ENCODE peak calls at places on chromosomes 12 and 14, in six cellular contexts. P, Q, M, H, J and X are unnamed samples.
A peak's percentile ranks its signal among the peaks of the same experiment; 100 is the strongest.

GRCh38 chr12:4006743-4007142 is 133.5 kb upstream of the PARP11 start:
- DNase-seq in Q (no peak), J (no peak), M (no peak), H (peak; percentile 67), P (no peak), X (no peak)

GRCh38 chr12:47414511-47414910 is 291.3 kb downstream of the RPAP3 start:
- DNase-seq in H (no peak), J (no peak), Q (no peak), M (no peak), P (no peak), X (no peak)

GRCh38 chr12:113788020-113788856 is 177.9 kb downstream of the RBM19 start:
- DNase-seq in Q (peak; percentile 33), J (peak; percentile 76), M (no peak), P (peak; percentile 70), H (no peak), X (no peak)

GRCh38 chr14:52298795-52299194 is 15.3 kb upstream of the PTGER2 start:
- DNase-seq in M (no peak), Q (no peak), P (no peak), J (no peak), H (no peak), X (no peak)

GRCh38 chr12:30828686-30829085 is 73.9 kb upstream of the CAPRIN2 start:
- DNase-seq in J (no peak), Q (no peak), M (no peak), P (no peak), H (peak; percentile 90), X (no peak)

GRCh38 chr14:95545769-95546168 is 10.9 kb downstream of the GLRX5 start:
- DNase-seq in P (peak; percentile 86), M (no peak), H (peak; percentile 93), J (peak; percentile 90), Q (peak; percentile 84), X (no peak)

GRCh38 chr12:94689002-94689645 is 38.8 kb upstream of the TMCC3 start:
- DNase-seq in J (peak; percentile 14), P (peak; percentile 30), M (no peak), Q (peak; percentile 76), H (no peak), X (no peak)

GRCh38 chr14:68535404-68536024 is 257.4 kb downstream of the ZFP36L1 start:
- DNase-seq in J (peak; percentile 98), Q (peak; percentile 69), M (no peak), P (peak; percentile 86), H (peak; percentile 93), X (no peak)

GRCh38 chr12:103813426-103813825 is 27.6 kb downstream of the NT5DC3 start:
- DNase-seq in H (no peak), J (no peak), Q (no peak), P (no peak), M (no peak), X (no peak)

GRCh38 chr14:91143862-91144261 is 30.0 kb downstream of the DGLUCY start:
- DNase-seq in M (no peak), Q (no peak), H (peak; percentile 72), P (no peak), J (peak; percentile 22), X (peak; percentile 60)

GRCh38 chr14:28057286-28058011 is 709.1 kb upstream of the FOXG1 start:
- DNase-seq in M (no peak), J (no peak), H (no peak), P (no peak), Q (peak; percentile 13), X (no peak)

GRCh38 chr14:105086833-105087307 is 21.6 kb upstream of the GPR132 start:
- DNase-seq in M (peak; percentile 87), P (no peak), Q (peak; percentile 65), J (peak; percentile 80), H (peak; percentile 30), X (peak; percentile 81)

GRCh38 chr12:100229036-100229635 is 28.5 kb downstream of the ACTR6 start:
- DNase-seq in J (peak; percentile 31), M (no peak), Q (peak; percentile 29), H (peak; percentile 37), P (no peak), X (no peak)